ENCODE peak calls at places on chromosomes 3 and 15, in eight cellular contexts. One of them, this sample, is unnamed. For H3K36me3, the result is how much of the 10 kb centered on the place peaks cover.

GRCh38 chr15:40536501-40536900 is 28.3 kb downstream of the CCDC32 start:
- DNase-seq in hepatocyte: peak
- DNase-seq in neural progenitor cell: no peak
- DNase-seq in OCI-LY7: no peak
- DNase-seq in HCT116: no peak
- DNase-seq in SK-N-SH: no peak
- DNase-seq in PC-3: peak
- DNase-seq in GM23338: no peak
- DNase-seq in this sample: peak

GRCh38 chr3:8662594-8662993 is 18.0 kb upstream of the SSUH2 start:
- DNase-seq in hepatocyte: no peak
- DNase-seq in neural progenitor cell: no peak
- DNase-seq in OCI-LY7: no peak
- DNase-seq in HCT116: no peak
- DNase-seq in SK-N-SH: peak
- DNase-seq in PC-3: no peak
- DNase-seq in GM23338: no peak
- DNase-seq in this sample: no peak

GRCh38 chr15:50166216-50166615 is 15.8 kb upstream of the SLC27A2 start:
- DNase-seq in hepatocyte: no peak
- DNase-seq in neural progenitor cell: no peak
- DNase-seq in OCI-LY7: no peak
- DNase-seq in HCT116: no peak
- DNase-seq in SK-N-SH: no peak
- DNase-seq in PC-3: no peak
- DNase-seq in GM23338: no peak
- DNase-seq in this sample: peak

GRCh38 chr3:38992117-38992779 is 59.5 kb downstream of the SCN11A start:
- DNase-seq in hepatocyte: no peak
- DNase-seq in neural progenitor cell: no peak
- DNase-seq in OCI-LY7: no peak
- DNase-seq in HCT116: no peak
- DNase-seq in SK-N-SH: no peak
- DNase-seq in PC-3: peak
- DNase-seq in GM23338: no peak
- DNase-seq in this sample: peak

GRCh38 chr3:51975857-51976549 is 1.1 kb downstream of the ABHD14A start:
- DNase-seq in hepatocyte: peak
- DNase-seq in neural progenitor cell: peak
- DNase-seq in OCI-LY7: peak
- DNase-seq in HCT116: no peak
- DNase-seq in SK-N-SH: peak
- DNase-seq in PC-3: peak
- DNase-seq in GM23338: peak
- DNase-seq in this sample: peak

GRCh38 chr3:171753025-171753472 is 57.2 kb downstream of the PLD1 start:
- DNase-seq in hepatocyte: peak
- DNase-seq in neural progenitor cell: no peak
- DNase-seq in OCI-LY7: no peak
- DNase-seq in HCT116: no peak
- DNase-seq in SK-N-SH: no peak
- DNase-seq in PC-3: peak
- DNase-seq in GM23338: no peak
- DNase-seq in this sample: peak

GRCh38 chr3:191997093-191997492 is 536.1 kb downstream of the PYDC2 start:
- DNase-seq in hepatocyte: no peak
- DNase-seq in neural progenitor cell: no peak
- DNase-seq in OCI-LY7: no peak
- DNase-seq in HCT116: no peak
- DNase-seq in SK-N-SH: no peak
- DNase-seq in PC-3: no peak
- DNase-seq in GM23338: no peak
- DNase-seq in this sample: no peak

GRCh38 chr3:63972196-63972595 is 51.1 kb downstream of the PSMD6 start:
- DNase-seq in hepatocyte: no peak
- DNase-seq in neural progenitor cell: no peak
- DNase-seq in OCI-LY7: no peak
- DNase-seq in HCT116: no peak
- DNase-seq in SK-N-SH: no peak
- DNase-seq in PC-3: no peak
- DNase-seq in GM23338: no peak
- DNase-seq in this sample: peak

GRCh38 chr3:157279237-157279636 is 119.3 kb upstream of the CCNL1 start:
- DNase-seq in hepatocyte: no peak
- DNase-seq in neural progenitor cell: no peak
- DNase-seq in OCI-LY7: no peak
- DNase-seq in HCT116: no peak
- DNase-seq in SK-N-SH: no peak
- DNase-seq in PC-3: no peak
- DNase-seq in GM23338: no peak
- DNase-seq in this sample: no peak

GRCh38 chr3:4972652-4973643 is 6.3 kb upstream of the BHLHE40 start:
- DNase-seq in hepatocyte: no peak
- DNase-seq in neural progenitor cell: no peak
- DNase-seq in OCI-LY7: no peak
- DNase-seq in HCT116: no peak
- DNase-seq in SK-N-SH: no peak
- DNase-seq in PC-3: no peak
- DNase-seq in GM23338: no peak
- DNase-seq in this sample: no peak

GRCh38 chr3:138549578-138549977 is 44.5 kb downstream of the CEP70 start:
- DNase-seq in hepatocyte: no peak
- DNase-seq in neural progenitor cell: no peak
- DNase-seq in OCI-LY7: no peak
- DNase-seq in HCT116: no peak
- DNase-seq in SK-N-SH: no peak
- DNase-seq in PC-3: no peak
- DNase-seq in GM23338: no peak
- DNase-seq in this sample: no peak

GRCh38 chr15:74376825-74377581 is 9.6 kb upstream of the CYP11A1 start:
- DNase-seq in hepatocyte: no peak
- DNase-seq in neural progenitor cell: no peak
- DNase-seq in OCI-LY7: no peak
- DNase-seq in HCT116: no peak
- DNase-seq in SK-N-SH: no peak
- DNase-seq in PC-3: no peak
- DNase-seq in GM23338: no peak
- DNase-seq in this sample: no peak

GRCh38 chr15:90697180-90697579 is 20.0 kb upstream of the BLM start:
- DNase-seq in hepatocyte: no peak
- DNase-seq in neural progenitor cell: no peak
- DNase-seq in OCI-LY7: no peak
- DNase-seq in HCT116: no peak
- DNase-seq in SK-N-SH: no peak
- DNase-seq in PC-3: no peak
- DNase-seq in GM23338: no peak
- DNase-seq in this sample: no peak

GRCh38 chr15:31801152-31801551 is 229.2 kb upstream of the CHRNA7 start:
- DNase-seq in hepatocyte: no peak
- DNase-seq in neural progenitor cell: no peak
- DNase-seq in OCI-LY7: no peak
- DNase-seq in HCT116: no peak
- DNase-seq in SK-N-SH: peak
- DNase-seq in PC-3: peak
- DNase-seq in GM23338: no peak
- DNase-seq in this sample: peak

GRCh38 chr15:35680951-35681350 is 135.0 kb upstream of the DPH6 start:
- DNase-seq in hepatocyte: no peak
- DNase-seq in neural progenitor cell: no peak
- DNase-seq in OCI-LY7: no peak
- DNase-seq in HCT116: no peak
- DNase-seq in SK-N-SH: no peak
- DNase-seq in PC-3: no peak
- DNase-seq in GM23338: no peak
- DNase-seq in this sample: no peak

GRCh38 chr3:87997298-87997697 is 61.5 kb downstream of the CGGBP1 start:
- DNase-seq in hepatocyte: no peak
- DNase-seq in neural progenitor cell: no peak
- DNase-seq in OCI-LY7: no peak
- DNase-seq in HCT116: no peak
- DNase-seq in SK-N-SH: no peak
- DNase-seq in PC-3: peak
- DNase-seq in GM23338: no peak
- DNase-seq in this sample: peak

GRCh38 chr3:182921665-182922355 is 58.5 kb downstream of the DCUN1D1 start:
- DNase-seq in hepatocyte: no peak
- DNase-seq in neural progenitor cell: no peak
- DNase-seq in OCI-LY7: no peak
- DNase-seq in HCT116: no peak
- DNase-seq in SK-N-SH: no peak
- DNase-seq in PC-3: no peak
- DNase-seq in GM23338: no peak
- DNase-seq in this sample: peak

GRCh38 chr15:48017747-48018146 is 103.0 kb upstream of the SLC24A5 start:
- DNase-seq in hepatocyte: no peak
- DNase-seq in neural progenitor cell: no peak
- DNase-seq in OCI-LY7: no peak
- DNase-seq in HCT116: no peak
- DNase-seq in SK-N-SH: no peak
- DNase-seq in PC-3: no peak
- DNase-seq in GM23338: no peak
- DNase-seq in this sample: no peak

GRCh38 chr3:52346623-52347530 is 30.8 kb downstream of the DNAH1 start:
- DNase-seq in hepatocyte: no peak
- DNase-seq in neural progenitor cell: no peak
- DNase-seq in OCI-LY7: no peak
- DNase-seq in HCT116: no peak
- DNase-seq in SK-N-SH: no peak
- DNase-seq in PC-3: peak
- DNase-seq in GM23338: no peak
- DNase-seq in this sample: peak

GRCh38 chr3:14412831-14413380 is 10.5 kb downstream of the SLC6A6 start:
- DNase-seq in hepatocyte: no peak
- DNase-seq in neural progenitor cell: peak
- DNase-seq in OCI-LY7: no peak
- DNase-seq in HCT116: no peak
- DNase-seq in SK-N-SH: peak
- DNase-seq in PC-3: no peak
- DNase-seq in GM23338: peak
- DNase-seq in this sample: no peak

GRCh38 chr3:157073810-157074209 is 86.1 kb downstream of the CCNL1 start:
- DNase-seq in hepatocyte: no peak
- DNase-seq in neural progenitor cell: no peak
- DNase-seq in OCI-LY7: no peak
- DNase-seq in HCT116: no peak
- DNase-seq in SK-N-SH: peak
- DNase-seq in PC-3: peak
- DNase-seq in GM23338: no peak
- DNase-seq in this sample: peak

GRCh38 chr3:128438488-128439072 is 28.1 kb downstream of the DNAJB8 start:
- DNase-seq in hepatocyte: no peak
- DNase-seq in neural progenitor cell: peak
- DNase-seq in OCI-LY7: peak
- DNase-seq in HCT116: no peak
- DNase-seq in SK-N-SH: peak
- DNase-seq in PC-3: no peak
- DNase-seq in GM23338: peak
- DNase-seq in this sample: no peak
- TF ChIP-seq EZH2phosphoT487 in hepatocyte: no peak
- TF ChIP-seq EZH2phosphoT487 in neural progenitor cell: no peak
- TF ChIP-seq EZH2phosphoT487 in OCI-LY7: no peak
- TF ChIP-seq EZH2phosphoT487 in HCT116: no peak
- TF ChIP-seq EZH2phosphoT487 in SK-N-SH: no peak
- TF ChIP-seq EZH2phosphoT487 in PC-3: no peak
- TF ChIP-seq EZH2phosphoT487 in GM23338: no peak
- TF ChIP-seq EZH2phosphoT487 in this sample: no peak

GRCh38 chr3:49341996-49342395 is 2.1 kb upstream of the USP4 start:
- DNase-seq in hepatocyte: no peak
- DNase-seq in neural progenitor cell: no peak
- DNase-seq in OCI-LY7: no peak
- DNase-seq in HCT116: no peak
- DNase-seq in SK-N-SH: no peak
- DNase-seq in PC-3: no peak
- DNase-seq in GM23338: no peak
- DNase-seq in this sample: no peak

GRCh38 chr3:49343163-49343562 is 3.3 kb upstream of the USP4 start:
- DNase-seq in hepatocyte: no peak
- DNase-seq in neural progenitor cell: no peak
- DNase-seq in OCI-LY7: no peak
- DNase-seq in HCT116: no peak
- DNase-seq in SK-N-SH: no peak
- DNase-seq in PC-3: no peak
- DNase-seq in GM23338: no peak
- DNase-seq in this sample: no peak

GRCh38 chr3:49339593-49339946 is 283 bp downstream of the USP4 start:
- DNase-seq in hepatocyte: peak
- DNase-seq in neural progenitor cell: peak
- DNase-seq in OCI-LY7: no peak
- DNase-seq in HCT116: no peak
- DNase-seq in SK-N-SH: peak
- DNase-seq in PC-3: no peak
- DNase-seq in GM23338: peak
- DNase-seq in this sample: peak

GRCh38 chr3:49339947-49340800 is at the start of gene USP4:
- DNase-seq in hepatocyte: peak
- DNase-seq in neural progenitor cell: peak
- DNase-seq in OCI-LY7: peak
- DNase-seq in HCT116: peak
- DNase-seq in SK-N-SH: peak
- DNase-seq in PC-3: peak
- DNase-seq in GM23338: peak
- DNase-seq in this sample: peak
- H2AFZ ChIP-seq in hepatocyte: peak
- H2AFZ ChIP-seq in neural progenitor cell: peak
- H2AFZ ChIP-seq in OCI-LY7: peak
- H2AFZ ChIP-seq in HCT116: peak
- H2AFZ ChIP-seq in SK-N-SH: peak
- H2AFZ ChIP-seq in PC-3: peak
- H2AFZ ChIP-seq in GM23338: peak
- H2AFZ ChIP-seq in this sample: peak

GRCh38 chr15:93001881-93002280 is 87.1 kb downstream of the RGMA start:
- DNase-seq in hepatocyte: no peak
- DNase-seq in neural progenitor cell: no peak
- DNase-seq in OCI-LY7: peak
- DNase-seq in HCT116: no peak
- DNase-seq in SK-N-SH: no peak
- DNase-seq in PC-3: peak
- DNase-seq in GM23338: peak
- DNase-seq in this sample: peak
- H3K36me3 ChIP-seq in hepatocyte: under half
- H3K36me3 ChIP-seq in neural progenitor cell: half or more
- H3K36me3 ChIP-seq in OCI-LY7: half or more
- H3K36me3 ChIP-seq in HCT116: half or more
- H3K36me3 ChIP-seq in SK-N-SH: half or more
- H3K36me3 ChIP-seq in PC-3: half or more
- H3K36me3 ChIP-seq in GM23338: half or more
- H3K36me3 ChIP-seq in this sample: half or more

DNA sequence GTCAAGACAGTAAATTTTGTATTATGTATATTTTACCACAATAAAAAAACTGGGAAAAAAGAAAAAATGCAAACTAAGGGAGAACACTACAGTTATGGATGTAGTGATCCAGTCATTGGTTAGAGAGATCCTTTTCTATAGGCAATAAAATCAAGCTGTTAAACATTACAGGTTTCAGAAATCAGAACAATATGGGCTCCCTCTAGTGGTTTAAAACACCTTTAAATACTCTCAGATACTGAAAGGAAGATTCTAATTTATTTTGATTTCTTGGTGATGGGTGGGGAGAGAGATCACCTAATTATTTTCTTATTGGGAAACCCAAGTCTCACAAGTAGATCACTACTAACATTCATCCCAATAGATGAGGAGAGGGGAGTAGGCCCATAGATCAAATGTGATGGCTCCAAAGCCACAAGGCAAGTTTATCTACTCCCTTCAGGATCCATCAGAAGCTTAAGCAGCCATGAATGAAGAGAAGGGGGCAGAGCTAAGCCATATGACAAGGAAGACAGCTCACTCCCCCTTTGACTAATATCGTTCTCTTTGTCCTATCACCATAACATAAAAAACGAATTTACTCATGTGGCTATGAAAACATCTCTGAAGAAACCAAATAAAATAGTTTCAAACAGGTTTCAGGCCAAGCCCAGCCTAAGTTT is 118.6 kb downstream of the ANO10 start:
- DNase-seq in hepatocyte: peak
- DNase-seq in neural progenitor cell: peak
- DNase-seq in OCI-LY7: peak
- DNase-seq in HCT116: peak
- DNase-seq in SK-N-SH: peak
- DNase-seq in PC-3: peak
- DNase-seq in GM23338: peak
- DNase-seq in this sample: peak
- TF ChIP-seq EZH2phosphoT487 in hepatocyte: no peak
- TF ChIP-seq EZH2phosphoT487 in neural progenitor cell: no peak
- TF ChIP-seq EZH2phosphoT487 in OCI-LY7: no peak
- TF ChIP-seq EZH2phosphoT487 in HCT116: no peak
- TF ChIP-seq EZH2phosphoT487 in SK-N-SH: no peak
- TF ChIP-seq EZH2phosphoT487 in PC-3: no peak
- TF ChIP-seq EZH2phosphoT487 in GM23338: no peak
- TF ChIP-seq EZH2phosphoT487 in this sample: no peak